ENCODE peak calls at places on chromosomes 13 and 19, in four cellular contexts. One of them, this sample, is unnamed.
A peak's percentile ranks its signal among the peaks of the same experiment; 100 is the strongest.

GRCh38 chr19:16412596-16413355 is 59.0 kb downstream of the EPS15L1 start:
- DNase-seq in AG04450: no peak
- DNase-seq in tibial nerve: no peak
- DNase-seq in adipocyte: no peak
- DNase-seq in this sample: no peak

GRCh38 chr19:41748012-41748411 is 7.3 kb upstream of the CEACAM6 start:
- DNase-seq in AG04450: no peak
- DNase-seq in tibial nerve: no peak
- DNase-seq in adipocyte: no peak
- DNase-seq in this sample: no peak

GRCh38 chr19:14248578-14249011 is 42.6 kb upstream of the ADGRL1 start:
- DNase-seq in AG04450: no peak
- DNase-seq in tibial nerve: peak; percentile 21
- DNase-seq in adipocyte: peak; percentile 32
- DNase-seq in this sample: no peak

GRCh38 chr13:45737571-45738002 is 35.5 kb downstream of the CBY2 start:
- DNase-seq in AG04450: no peak
- DNase-seq in tibial nerve: no peak
- DNase-seq in adipocyte: no peak
- DNase-seq in this sample: no peak

GRCh38 chr19:50486823-50487515 is 10.3 kb upstream of the GARIN5A start:
- DNase-seq in AG04450: no peak
- DNase-seq in tibial nerve: no peak
- DNase-seq in adipocyte: no peak
- DNase-seq in this sample: no peak

GRCh38 chr13:88908896-88909535 is 1237.8 kb downstream of the SLITRK5 start:
- DNase-seq in AG04450: no peak
- DNase-seq in tibial nerve: no peak
- DNase-seq in adipocyte: no peak
- DNase-seq in this sample: no peak

GRCh38 chr19:45186509-45187334 is 8.1 kb downstream of the BLOC1S3 start:
- DNase-seq in AG04450: no peak
- DNase-seq in tibial nerve: no peak
- DNase-seq in adipocyte: peak; percentile 15
- DNase-seq in this sample: no peak

GRCh38 chr19:16262618-16263017 is 62.0 kb upstream of the KLF2 start:
- DNase-seq in AG04450: no peak
- DNase-seq in tibial nerve: no peak
- DNase-seq in adipocyte: no peak
- DNase-seq in this sample: peak; percentile 76

GRCh38 chr19:46000497-46001246 is 5.4 kb downstream of the CCDC61 start:
- DNase-seq in AG04450: no peak
- DNase-seq in tibial nerve: no peak
- DNase-seq in adipocyte: no peak
- DNase-seq in this sample: no peak

GRCh38 chr13:109610517-109610916 is 175.9 kb downstream of the IRS2 start:
- DNase-seq in AG04450: no peak
- DNase-seq in tibial nerve: no peak
- DNase-seq in adipocyte: no peak
- DNase-seq in this sample: no peak

GRCh38 chr19:5170329-5170745 is 170.3 kb downstream of the PTPRS start:
- DNase-seq in AG04450: no peak
- DNase-seq in tibial nerve: no peak
- DNase-seq in adipocyte: no peak
- DNase-seq in this sample: no peak

GRCh38 chr19:15280915-15281683 is 48.9 kb upstream of the EPHX3 start:
- DNase-seq in AG04450: peak; percentile 72
- DNase-seq in tibial nerve: peak; percentile 71
- DNase-seq in adipocyte: peak; percentile 94
- DNase-seq in this sample: peak; percentile 94

GRCh38 chr13:46324976-46325375 is 62.1 kb downstream of the RUBCNL start:
- DNase-seq in AG04450: no peak
- DNase-seq in tibial nerve: no peak
- DNase-seq in adipocyte: peak; percentile 41
- DNase-seq in this sample: no peak

GRCh38 chr19:28377077-28377476 is 835.9 kb downstream of the UQCRFS1 start:
- DNase-seq in AG04450: no peak
- DNase-seq in tibial nerve: no peak
- DNase-seq in adipocyte: peak; percentile 46
- DNase-seq in this sample: no peak

GRCh38 chr19:41354343-41354974 is 737 bp upstream of the TGFB1 start:
- DNase-seq in AG04450: no peak
- DNase-seq in tibial nerve: no peak
- DNase-seq in adipocyte: no peak
- DNase-seq in this sample: no peak

GRCh38 chr19:30116984-30117555 is 175.0 kb downstream of the URI1 start:
- DNase-seq in AG04450: no peak
- DNase-seq in tibial nerve: no peak
- DNase-seq in adipocyte: no peak
- DNase-seq in this sample: no peak

GRCh38 chr19:56103027-56103614 is 18.0 kb downstream of the ZNF787 start:
- DNase-seq in AG04450: no peak
- DNase-seq in tibial nerve: no peak
- DNase-seq in adipocyte: no peak
- DNase-seq in this sample: no peak

GRCh38 chr19:23203841-23204344 is 46.3 kb downstream of the ZNF724 start:
- DNase-seq in AG04450: no peak
- DNase-seq in tibial nerve: no peak
- DNase-seq in adipocyte: no peak
- DNase-seq in this sample: no peak

GRCh38 chr19:3319643-3320353 is 46.6 kb upstream of the NFIC start:
- DNase-seq in AG04450: no peak
- DNase-seq in tibial nerve: no peak
- DNase-seq in adipocyte: no peak
- DNase-seq in this sample: no peak
- H3K27me3 ChIP-seq in AG04450: peaks cover 13% of the 10 kb centered on the region
- H3K27me3 ChIP-seq in tibial nerve: peaks cover 61% of the 10 kb centered on the region
- H3K27me3 ChIP-seq in adipocyte: peaks cover 24% of the 10 kb centered on the region
- H3K27me3 ChIP-seq in this sample: no peaks in the 10 kb centered on the region

GRCh38 chr13:26759907-26760834 is at the start of gene GPR12:
- DNase-seq in AG04450: no peak
- DNase-seq in tibial nerve: no peak
- DNase-seq in adipocyte: peak; percentile 32
- DNase-seq in this sample: no peak

GRCh38 chr13:26758496-26759155 is 2.0 kb downstream of the GPR12 start:
- DNase-seq in AG04450: no peak
- DNase-seq in tibial nerve: no peak
- DNase-seq in adipocyte: no peak
- DNase-seq in this sample: no peak

GRCh38 chr13:26760835-26761582 is 423 bp upstream of the GPR12 start:
- DNase-seq in AG04450: no peak
- DNase-seq in tibial nerve: no peak
- DNase-seq in adipocyte: no peak
- DNase-seq in this sample: no peak

DNA sequence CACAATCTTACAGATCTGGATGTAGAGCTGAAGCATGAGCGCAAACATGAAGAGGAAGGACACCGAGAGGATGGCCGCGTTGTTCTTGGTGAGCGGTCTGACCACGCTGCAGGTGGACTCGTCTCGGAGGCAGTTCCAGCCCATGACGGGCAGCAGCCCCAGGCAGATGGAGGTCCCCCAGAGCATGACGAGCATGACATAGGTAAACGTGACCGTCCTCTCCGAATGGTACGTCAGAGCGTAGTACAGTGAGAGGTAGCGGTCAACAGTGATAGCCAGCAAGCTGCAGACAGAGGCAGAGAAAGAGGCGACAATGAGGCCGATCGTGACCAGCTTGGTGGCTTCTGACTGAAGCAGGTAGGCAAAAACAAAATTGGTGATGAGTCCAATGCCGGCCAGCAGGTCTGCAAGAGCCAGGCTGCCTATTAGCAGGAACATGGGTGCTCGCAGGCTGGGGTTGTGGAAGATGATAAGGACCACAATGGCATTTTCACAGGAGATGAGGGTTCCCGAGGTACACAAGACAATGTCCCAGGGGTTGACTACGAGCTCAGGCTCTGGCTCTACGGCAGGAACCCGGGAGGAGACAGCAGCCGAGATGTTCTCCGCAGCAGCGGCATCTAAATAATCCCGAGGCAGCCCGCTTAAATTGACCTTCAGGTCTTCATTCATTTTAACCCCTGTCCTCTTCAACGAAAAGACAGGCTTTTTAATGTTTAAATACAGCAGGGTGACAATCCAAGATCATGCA is 1.3 kb downstream of the GPR12 start:
- DNase-seq in AG04450: no peak
- DNase-seq in tibial nerve: no peak
- DNase-seq in adipocyte: no peak
- DNase-seq in this sample: no peak
- H3K27me3 ChIP-seq in AG04450: peaks cover 30% of the 10 kb centered on the region
- H3K27me3 ChIP-seq in tibial nerve: peaks cover 61% of the 10 kb centered on the region
- H3K27me3 ChIP-seq in adipocyte: peaks cover 63% of the 10 kb centered on the region
- H3K27me3 ChIP-seq in this sample: peaks cover 4% of the 10 kb centered on the region

GRCh38 chr19:38975861-38976271 is 324 bp upstream of the FBXO17 start:
- DNase-seq in AG04450: no peak
- DNase-seq in tibial nerve: no peak
- DNase-seq in adipocyte: peak; percentile 62
- DNase-seq in this sample: no peak

GRCh38 chr19:38980583-38981374 is 5.2 kb upstream of the FBXO17 start:
- DNase-seq in AG04450: no peak
- DNase-seq in tibial nerve: no peak
- DNase-seq in adipocyte: no peak
- DNase-seq in this sample: no peak

GRCh38 chr19:38979867-38980266 is 4.3 kb upstream of the FBXO17 start:
- DNase-seq in AG04450: no peak
- DNase-seq in tibial nerve: no peak
- DNase-seq in adipocyte: no peak
- DNase-seq in this sample: no peak

GRCh38 chr19:38977445-38978314 is 2.1 kb upstream of the FBXO17 start:
- DNase-seq in AG04450: no peak
- DNase-seq in tibial nerve: no peak
- DNase-seq in adipocyte: no peak
- DNase-seq in this sample: no peak

DNA sequence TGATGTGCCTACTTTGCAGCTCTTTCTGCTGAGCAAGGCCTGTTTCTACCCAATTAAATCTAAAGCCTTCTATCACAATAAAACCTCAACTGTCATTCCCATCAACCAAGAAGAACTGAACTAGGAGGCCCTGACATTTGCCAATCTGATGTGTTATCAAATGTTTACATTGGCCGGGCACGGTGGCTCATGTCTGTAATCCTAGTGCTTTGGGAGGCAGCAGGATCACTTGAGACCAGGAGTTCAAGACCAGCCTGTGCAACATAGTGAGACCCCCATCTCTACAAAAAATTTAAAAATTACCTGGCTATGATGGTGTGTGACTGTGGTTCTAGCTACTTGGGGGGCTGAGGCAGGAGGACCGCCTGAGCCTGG is 2.8 kb upstream of the FBXO17 start:
- DNase-seq in AG04450: no peak
- DNase-seq in tibial nerve: no peak
- DNase-seq in adipocyte: no peak
- DNase-seq in this sample: no peak
- H3K27me3 ChIP-seq in AG04450: no peaks in the 10 kb centered on the region
- H3K27me3 ChIP-seq in tibial nerve: no peaks in the 10 kb centered on the region
- H3K27me3 ChIP-seq in adipocyte: peaks cover 4% of the 10 kb centered on the region
- H3K27me3 ChIP-seq in this sample: no peaks in the 10 kb centered on the region

GRCh38 chr13:99078014-99078771 is 100.3 kb upstream of the DOCK9 start:
- DNase-seq in AG04450: no peak
- DNase-seq in tibial nerve: no peak
- DNase-seq in adipocyte: no peak
- DNase-seq in this sample: no peak
- H3K27me3 ChIP-seq in AG04450: no peaks in the 10 kb centered on the region
- H3K27me3 ChIP-seq in tibial nerve: no peaks in the 10 kb centered on the region
- H3K27me3 ChIP-seq in adipocyte: no peaks in the 10 kb centered on the region
- H3K27me3 ChIP-seq in this sample: no peaks in the 10 kb centered on the region

GRCh38 chr13:97269603-97270002 is 47.5 kb downstream of the MBNL2 start:
- DNase-seq in AG04450: no peak
- DNase-seq in tibial nerve: no peak
- DNase-seq in adipocyte: no peak
- DNase-seq in this sample: no peak

GRCh38 chr13:97266734-97267417 is 44.7 kb downstream of the MBNL2 start:
- DNase-seq in AG04450: no peak
- DNase-seq in tibial nerve: no peak
- DNase-seq in adipocyte: no peak
- DNase-seq in this sample: no peak

GRCh38 chr13:97266328-97266727 is 44.2 kb downstream of the MBNL2 start:
- DNase-seq in AG04450: no peak
- DNase-seq in tibial nerve: no peak
- DNase-seq in adipocyte: no peak
- DNase-seq in this sample: peak; percentile 57

GRCh38 chr13:97267418-97268059 is 45.4 kb downstream of the MBNL2 start:
- DNase-seq in AG04450: no peak
- DNase-seq in tibial nerve: no peak
- DNase-seq in adipocyte: no peak
- DNase-seq in this sample: no peak

GRCh38 chr13:97268772-97269171 is 46.6 kb downstream of the MBNL2 start:
- DNase-seq in AG04450: no peak
- DNase-seq in tibial nerve: no peak
- DNase-seq in adipocyte: no peak
- DNase-seq in this sample: peak; percentile 56
- H3K27me3 ChIP-seq in AG04450: no peaks in the 10 kb centered on the region
- H3K27me3 ChIP-seq in tibial nerve: no peaks in the 10 kb centered on the region
- H3K27me3 ChIP-seq in adipocyte: no peaks in the 10 kb centered on the region
- H3K27me3 ChIP-seq in this sample: no peaks in the 10 kb centered on the region

DNA sequence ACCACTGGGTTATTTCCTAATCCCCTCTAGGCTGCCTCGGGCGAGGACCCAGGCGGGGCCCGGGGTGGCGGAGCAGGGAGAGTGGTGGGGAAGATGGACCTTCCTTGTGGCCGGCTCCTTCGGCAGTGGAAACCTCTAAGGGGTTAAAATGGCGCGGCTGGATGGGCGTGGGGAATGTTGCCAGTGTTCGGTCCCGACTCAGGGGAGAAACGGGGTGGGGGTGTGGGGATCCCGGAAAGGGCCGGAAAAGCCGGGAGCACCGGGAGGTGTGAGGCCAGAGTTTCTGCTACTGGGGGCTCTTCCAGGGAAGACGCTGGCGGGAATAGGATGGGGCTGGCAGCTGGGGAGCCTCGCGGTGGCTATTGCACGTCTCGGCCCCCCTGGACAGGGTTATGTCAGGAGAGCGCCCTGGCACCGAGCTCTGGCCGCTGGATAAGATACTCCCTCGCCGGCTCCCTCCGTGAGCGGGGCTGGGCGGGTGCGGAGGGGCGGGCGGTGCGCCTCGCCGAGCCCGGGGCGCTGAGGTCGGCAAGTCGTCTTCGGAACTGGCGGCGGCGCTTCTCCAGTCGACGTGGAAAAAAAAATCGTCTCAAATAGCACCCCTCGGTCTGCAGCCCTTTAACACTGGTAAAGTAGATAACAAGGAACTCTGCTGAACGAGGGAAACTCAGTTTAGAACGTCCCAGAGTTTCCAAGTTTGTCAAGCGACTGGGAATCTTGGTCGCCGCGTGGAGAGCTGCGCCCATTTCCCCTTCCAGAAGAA is 114.9 kb downstream of the KCNRG start:
- DNase-seq in AG04450: no peak
- DNase-seq in tibial nerve: peak; percentile 63
- DNase-seq in adipocyte: peak; percentile 63
- DNase-seq in this sample: no peak
- H3K27me3 ChIP-seq in AG04450: peaks cover 69% of the 10 kb centered on the region
- H3K27me3 ChIP-seq in tibial nerve: peaks cover 3% of the 10 kb centered on the region
- H3K27me3 ChIP-seq in adipocyte: peaks cover 4% of the 10 kb centered on the region
- H3K27me3 ChIP-seq in this sample: peaks cover 13% of the 10 kb centered on the region

GRCh38 chr19:8129061-8129460 is 20.3 kb downstream of the FBN3 start:
- DNase-seq in AG04450: no peak
- DNase-seq in tibial nerve: no peak
- DNase-seq in adipocyte: no peak
- DNase-seq in this sample: no peak
- H3K27me3 ChIP-seq in AG04450: peaks cover 2% of the 10 kb centered on the region
- H3K27me3 ChIP-seq in tibial nerve: no peaks in the 10 kb centered on the region
- H3K27me3 ChIP-seq in adipocyte: peaks cover 15% of the 10 kb centered on the region
- H3K27me3 ChIP-seq in this sample: no peaks in the 10 kb centered on the region